ENCODE peak calls at places on chromosome 7, in four cellular contexts. K, G, W and E are unnamed samples.

GRCh38 chr7:92987543-92987942 is 130.2 kb downstream of the SAMD9 start:
- DNase-seq in G (no peak), K (no peak), W (no peak), E (no peak)

GRCh38 chr7:14630048-14630447 is 272.5 kb downstream of the DGKB start:
- DNase-seq in G (no peak), K (no peak), W (no peak), E (no peak)

GRCh38 chr7:141017555-141017954 is 2.8 kb upstream of the MRPS33 start:
- DNase-seq in K (no peak), G (no peak), W (no peak), E (no peak)

GRCh38 chr7:130409722-130410072 is 29.4 kb downstream of the CPA1 start:
- DNase-seq in G (no peak), W (no peak), K (no peak), E (no peak)

GRCh38 chr7:108094933-108095710 is 35.0 kb downstream of the LAMB4 start:
- DNase-seq in G (peak), W (peak), K (peak), E (no peak)

GRCh38 chr7:152989889-152990380 is 230.4 kb downstream of the ACTR3B start:
- DNase-seq in K (no peak), W (no peak), G (peak), E (no peak)

GRCh38 chr7:7100432-7100849 is 81.9 kb upstream of the C1GALT1 start:
- DNase-seq in G (peak), W (no peak), K (no peak), E (no peak)

GRCh38 chr7:50367098-50367497 is 62.6 kb downstream of the IKZF1 start:
- DNase-seq in G (no peak), W (no peak), K (no peak), E (no peak)

GRCh38 chr7:11750191-11750590 is 81.8 kb downstream of the THSD7A start:
- DNase-seq in G (no peak), K (no peak), W (no peak), E (no peak)

GRCh38 chr7:11754123-11754522 is 77.9 kb downstream of the THSD7A start:
- DNase-seq in G (no peak), W (no peak), K (no peak), E (no peak)

GRCh38 chr7:11751315-11751714 is 80.7 kb downstream of the THSD7A start:
- DNase-seq in G (no peak), K (no peak), W (no peak), E (no peak)

GRCh38 chr7:11753441-11753840 is 78.6 kb downstream of the THSD7A start:
- DNase-seq in K (no peak), W (no peak), G (no peak), E (no peak)

DNA sequence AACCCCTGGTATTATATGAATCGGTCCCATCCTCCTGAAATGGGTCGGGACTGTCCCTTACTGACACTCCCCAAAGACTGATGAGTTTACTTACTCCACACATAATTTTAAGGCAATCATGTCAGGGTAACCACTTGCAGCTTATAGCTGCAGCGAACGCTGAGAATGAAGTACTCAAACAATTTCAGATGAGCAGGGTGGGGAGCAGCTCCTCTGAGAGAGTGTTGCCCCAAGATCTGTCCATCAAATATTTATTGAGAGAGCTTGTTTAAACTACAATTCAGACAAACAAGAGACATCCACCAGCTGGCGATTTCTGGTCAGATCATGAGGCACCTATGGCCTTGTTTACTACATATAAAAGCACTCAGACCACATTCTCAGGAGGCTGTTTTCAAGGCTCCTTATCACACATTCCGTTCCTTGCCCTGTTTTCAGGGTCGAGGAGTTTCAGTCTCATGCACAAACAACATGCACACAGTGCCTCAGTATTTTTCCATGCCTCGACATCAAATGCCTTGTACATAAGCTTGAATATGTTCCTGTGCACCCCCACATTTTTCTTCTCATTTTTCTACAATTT is 80.1 kb downstream of the THSD7A start:
- DNase-seq in K (no peak), G (no peak), W (no peak), E (no peak)
- H3K27ac ChIP-seq in K (no peak), G (no peak), W (no peak), E (no peak)

GRCh38 chr7:139768249-139768824 is 9.5 kb downstream of the HIPK2 start:
- DNase-seq in G (no peak), W (no peak), K (no peak), E (no peak)
- H3K27ac ChIP-seq in G (no peak), W (no peak), K (no peak), E (peak)

DNA sequence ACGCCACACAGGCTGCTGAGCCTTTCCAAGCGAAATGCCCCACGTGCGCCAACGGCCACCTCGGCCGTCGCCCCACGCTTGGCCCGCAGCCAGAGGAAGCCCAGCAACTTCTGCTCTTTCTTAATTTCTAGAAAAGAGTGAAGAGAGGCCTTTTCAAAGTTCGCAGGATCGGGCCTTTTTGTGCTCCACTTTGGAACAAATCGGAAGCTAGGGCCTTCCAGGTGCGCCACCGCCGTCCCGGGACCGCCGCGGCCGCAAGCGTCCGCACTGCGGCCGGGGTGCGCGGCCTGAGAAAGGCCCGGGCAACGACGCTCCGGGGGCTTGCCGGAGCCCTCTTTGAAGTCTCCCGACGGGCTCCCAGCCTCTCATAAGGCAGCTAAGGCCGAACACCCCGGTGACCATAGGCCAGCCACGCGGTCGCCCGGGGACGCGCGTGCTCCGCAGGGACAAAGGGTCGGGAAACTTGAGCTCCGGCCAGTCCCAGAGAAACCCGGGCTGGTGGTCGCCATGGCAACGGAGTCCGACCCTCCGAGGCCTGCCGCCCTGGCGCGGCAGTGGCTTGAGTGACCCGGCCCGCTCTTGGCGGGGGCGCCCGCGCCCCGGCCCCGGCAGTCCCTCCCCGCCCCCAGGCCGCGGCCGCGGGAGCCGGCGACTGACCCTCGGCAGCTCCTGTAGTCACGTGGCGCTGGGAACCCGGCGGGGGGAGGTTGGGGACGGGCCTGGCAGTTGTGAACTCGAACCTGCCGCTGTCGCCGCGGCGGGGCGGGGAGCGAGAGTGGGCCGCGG is at the start of gene REPIN1:
- DNase-seq in G (no peak), K (peak), W (peak), E (peak)
- H3K27ac ChIP-seq in G (no peak), K (peak), W (peak), E (peak)

DNA sequence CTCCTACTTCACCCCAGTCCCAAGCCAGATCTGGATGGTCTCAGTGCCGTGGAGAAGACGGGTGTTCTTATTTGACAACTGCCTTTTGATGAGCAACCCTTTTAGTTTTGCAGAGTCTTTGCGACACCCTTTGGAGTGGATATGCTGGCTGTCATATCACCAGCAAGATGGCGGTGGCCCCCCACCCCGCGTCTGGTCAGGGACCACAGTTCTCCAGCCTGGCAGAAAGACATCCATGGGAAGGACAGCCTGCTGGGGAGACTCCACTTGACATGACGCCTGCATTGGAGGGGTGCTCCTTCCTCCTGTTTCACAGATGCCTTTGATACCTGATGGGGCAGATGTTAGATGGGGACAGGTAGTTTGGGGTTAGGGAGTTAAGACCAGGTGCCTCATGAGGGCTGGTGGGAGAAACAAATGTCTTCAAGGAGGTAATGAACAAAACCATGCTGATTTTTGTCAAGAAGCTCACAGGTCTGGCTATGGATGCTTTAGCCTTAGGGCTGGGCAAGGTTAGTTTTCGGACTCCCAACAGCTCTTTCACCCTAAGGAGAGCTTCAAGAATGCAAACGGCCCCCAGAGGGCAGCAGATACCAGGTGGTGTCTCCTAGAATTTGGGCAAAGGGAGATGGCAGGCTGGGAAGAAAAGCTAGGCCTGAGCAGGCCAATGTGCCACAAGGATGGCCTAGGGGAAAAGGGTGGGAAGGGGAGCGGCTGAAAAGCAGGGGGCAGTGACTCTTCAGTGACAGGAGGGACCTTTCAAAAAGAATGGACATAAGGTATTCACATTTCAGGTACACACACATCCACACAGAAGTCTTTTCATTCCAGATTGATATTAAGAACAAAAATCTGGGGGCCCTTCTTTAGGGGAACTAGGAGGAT is 95.2 kb downstream of the CLEC2L start:
- DNase-seq in W (no peak), K (peak), G (peak), E (no peak)
- H3K27ac ChIP-seq in W (no peak), K (no peak), G (no peak), E (no peak)

GRCh38 chr7:138934861-138935260 is 46.3 kb downstream of the KIAA1549 start:
- DNase-seq in K (no peak), W (no peak), G (peak), E (no peak)
- H3K27ac ChIP-seq in K (no peak), W (no peak), G (peak), E (no peak)

GRCh38 chr7:137689761-137690160 is 157.0 kb downstream of the DGKI start:
- DNase-seq in W (no peak), K (no peak), G (no peak), E (no peak)

GRCh38 chr7:137694405-137694804 is 152.4 kb downstream of the DGKI start:
- DNase-seq in G (peak), K (no peak), W (no peak), E (no peak)

GRCh38 chr7:137692399-137692798 is 154.4 kb downstream of the DGKI start:
- DNase-seq in W (no peak), K (no peak), G (no peak), E (no peak)

GRCh38 chr7:137690635-137691034 is 156.1 kb downstream of the DGKI start:
- DNase-seq in W (no peak), K (no peak), G (no peak), E (no peak)

GRCh38 chr7:137691566-137691965 is 155.2 kb downstream of the DGKI start:
- DNase-seq in W (no peak), K (no peak), G (no peak), E (no peak)
- H3K27ac ChIP-seq in W (peak), K (no peak), G (no peak), E (no peak)